ENCODE peak calls at places on chromosomes 6 and 20, in seven cellular contexts. A is transverse colon, X is HepG2, N is tibial nerve, Q is A549, M is K562, D is ovary. Z is an unnamed sample.
A peak's percentile ranks its signal among the peaks of the same experiment; 100 is the strongest.

GRCh38 chr6:139027620-139028182 is 844 bp upstream of the ABRACL start:
- DNase-seq in Q (no peak), M (no peak), X (no peak), A (peak; percentile 44), N (no peak), D (no peak), Z (no peak)

GRCh38 chr6:4853349-4853748 is 77.1 kb downstream of the CDYL start:
- DNase-seq in A (no peak), M (no peak), N (no peak), D (no peak), Q (no peak), X (no peak), Z (no peak)

GRCh38 chr6:144661101-144661806 is 376.1 kb downstream of the UTRN start:
- DNase-seq in Q (no peak), X (peak; percentile 93), D (no peak), M (no peak), N (no peak), A (peak; percentile 79), Z (no peak)

GRCh38 chr6:44266347-44266746 is 996 bp upstream of the NFKBIE start:
- DNase-seq in M (no peak), X (no peak), N (no peak), D (no peak), Q (no peak), A (no peak), Z (no peak)

GRCh38 chr6:89669002-89669401 is 30.5 kb upstream of the LYRM2 start:
- DNase-seq in N (no peak), X (no peak), D (no peak), M (no peak), A (no peak), Q (no peak), Z (no peak)

GRCh38 chr6:100171533-100172321 is 177.7 kb upstream of the MCHR2 start:
- DNase-seq in M (no peak), X (no peak), D (no peak), Q (no peak), N (no peak), A (no peak), Z (no peak)

GRCh38 chr6:89928604-89929003 is 34.3 kb downstream of the GJA10 start:
- DNase-seq in M (no peak), N (no peak), D (no peak), A (no peak), Q (no peak), X (no peak), Z (no peak)

GRCh38 chr20:17969276-17969883 is 562 bp downstream of the MGME1 start:
- DNase-seq in Q (peak; percentile 70), X (peak; percentile 67), D (no peak), M (peak; percentile 26), N (no peak), A (peak; percentile 52), Z (no peak)

GRCh38 chr6:34159844-34160243 is 14.0 kb upstream of the GRM4 start:
- DNase-seq in A (no peak), Q (no peak), D (no peak), M (no peak), N (no peak), X (no peak), Z (no peak)

GRCh38 chr20:35662541-35662940 is 2.2 kb downstream of the CPNE1 start:
- DNase-seq in A (no peak), X (no peak), D (no peak), N (no peak), M (no peak), Q (no peak), Z (no peak)

GRCh38 chr6:1378224-1379025 is 11.0 kb upstream of the FOXF2 start:
- DNase-seq in D (no peak), X (no peak), M (no peak), Q (no peak), A (no peak), N (no peak), Z (no peak)

GRCh38 chr6:99348823-99349619 is 453 bp downstream of the FAXC start:
- DNase-seq in D (peak; percentile 21), Q (no peak), N (no peak), A (no peak), M (no peak), X (no peak), Z (peak; percentile 79)

GRCh38 chr6:106547961-106548453 is 81.3 kb downstream of the RTN4IP1 start:
- DNase-seq in M (peak; percentile 15), N (no peak), Q (no peak), D (peak; percentile 29), X (peak; percentile 76), A (no peak), Z (no peak)

GRCh38 chr20:58096880-58097813 is 131.3 kb downstream of the ANKRD60 start:
- DNase-seq in A (no peak), X (no peak), N (no peak), Q (no peak), D (no peak), M (no peak), Z (no peak)

GRCh38 chr20:39195495-39196129 is 233.5 kb downstream of the DHX35 start:
- DNase-seq in D (no peak), M (peak; percentile 12), Q (no peak), A (no peak), N (no peak), X (no peak), Z (no peak)

GRCh38 chr20:31857861-31858835 is 12.2 kb downstream of the DUSP15 start:
- DNase-seq in Q (no peak), M (no peak), D (peak; percentile 9), X (no peak), A (no peak), N (no peak), Z (no peak)

GRCh38 chr6:21500894-21501293 is 92.7 kb upstream of the SOX4 start:
- DNase-seq in M (no peak), A (peak; percentile 60), D (no peak), X (no peak), Q (no peak), N (no peak), Z (no peak)

GRCh38 chr6:7332090-7332745 is 19.2 kb upstream of the SSR1 start:
- DNase-seq in X (peak; percentile 42), Q (no peak), D (no peak), N (no peak), A (no peak), M (no peak), Z (peak; percentile 33)

GRCh38 chr20:3846378-3846739 is 275 bp upstream of the MAVS start:
- DNase-seq in N (no peak), A (no peak), Q (no peak), X (no peak), D (no peak), M (no peak), Z (no peak)

GRCh38 chr6:136158398-136158797 is 91.7 kb downstream of the MTFR2 start:
- DNase-seq in N (peak; percentile 21), D (peak; percentile 74), A (no peak), Q (no peak), M (no peak), X (no peak), Z (no peak)

GRCh38 chr20:14644698-14645097 is 307.3 kb upstream of the FLRT3 start:
- DNase-seq in D (no peak), A (no peak), N (no peak), Q (no peak), M (no peak), X (no peak), Z (no peak)

DNA sequence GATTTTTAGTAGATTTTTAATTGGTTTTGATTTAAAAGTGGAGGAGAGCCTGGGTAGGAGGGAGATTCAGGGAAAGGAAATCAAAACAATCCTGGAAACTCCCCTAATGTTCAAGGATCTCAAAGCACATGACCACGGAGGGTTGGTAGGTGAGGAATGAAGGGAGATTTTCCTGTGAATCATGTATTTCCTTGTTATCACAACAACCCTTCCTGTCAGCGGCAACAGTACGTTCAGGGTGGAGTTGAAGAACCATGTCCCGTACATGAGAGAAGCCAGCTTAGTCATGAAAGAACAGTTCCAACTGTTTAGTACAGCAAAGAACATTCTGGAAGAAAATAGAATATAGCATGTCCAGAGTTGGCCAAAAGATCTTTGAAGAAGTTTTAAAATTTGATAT is 79.4 kb upstream of the SCAF8 start:
- DNase-seq in A (no peak), N (no peak), Q (peak; percentile 13), X (no peak), D (no peak), M (no peak), Z (no peak)
- TF ChIP-seq EP300 in A (no peak), N (peak; percentile 84), Q (no peak), X (no peak), D (no peak), M (no peak), Z (no peak)

DNA sequence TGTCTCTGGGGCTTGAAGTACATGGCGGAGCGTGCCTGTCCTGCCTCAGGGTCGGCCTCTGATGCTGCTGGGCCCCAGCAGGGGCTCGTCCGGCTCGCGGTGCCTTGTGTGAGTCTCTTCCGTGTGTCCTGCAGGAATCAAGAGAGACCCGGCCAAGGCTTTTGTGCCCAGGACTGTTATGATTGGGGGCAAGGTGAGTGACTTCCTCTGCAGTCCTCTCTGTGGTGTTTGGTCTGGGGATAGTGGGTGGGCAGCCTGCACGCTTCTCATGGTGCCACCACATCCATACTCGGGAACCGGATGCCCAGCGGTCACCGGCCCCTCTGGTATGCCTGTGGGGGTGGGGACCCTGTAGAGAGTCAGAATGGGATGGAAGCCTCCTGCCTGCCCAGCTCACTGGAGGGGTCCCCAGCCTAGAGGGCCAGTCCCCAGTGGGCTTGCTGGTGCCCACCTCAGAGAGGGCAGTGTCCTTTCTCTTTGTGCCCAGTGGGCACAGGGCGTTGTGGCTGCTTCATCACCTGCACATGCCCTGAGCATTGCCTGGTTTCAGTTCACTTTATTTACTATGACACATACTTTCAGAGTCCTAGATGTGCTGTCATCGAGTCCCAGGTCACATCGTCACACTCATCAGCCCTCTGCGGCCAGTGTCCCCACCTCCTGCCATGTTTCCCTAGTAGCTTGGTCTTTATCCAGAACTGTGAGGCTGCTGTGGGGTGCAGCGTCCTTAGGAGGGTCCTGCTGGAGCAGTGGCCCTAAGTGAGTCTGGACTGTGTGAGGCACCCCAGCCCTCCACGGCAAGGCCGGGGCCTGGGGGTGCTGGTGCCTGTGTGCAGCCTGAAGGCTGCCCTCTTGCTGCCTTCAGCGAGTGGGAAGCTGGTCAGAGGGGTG is 40.7 kb downstream of the PYGB start:
- DNase-seq in N (no peak), A (peak; percentile 55), D (no peak), Q (no peak), M (no peak), X (no peak), Z (peak; percentile 60)
- TF ChIP-seq EP300 in N (no peak), A (no peak), D (no peak), Q (no peak), M (no peak), X (no peak), Z (no peak)

GRCh38 chr6:129683606-129684322 is 26.2 kb downstream of the ARHGAP18 start:
- DNase-seq in N (peak; percentile 66), M (peak; percentile 91), X (peak; percentile 96), D (no peak), A (peak; percentile 81), Q (peak; percentile 78), Z (peak; percentile 90)
- TF ChIP-seq EP300 in N (peak; percentile 78), M (peak; percentile 88), X (peak; percentile 78), D (no peak), A (no peak), Q (no peak), Z (no peak)

DNA sequence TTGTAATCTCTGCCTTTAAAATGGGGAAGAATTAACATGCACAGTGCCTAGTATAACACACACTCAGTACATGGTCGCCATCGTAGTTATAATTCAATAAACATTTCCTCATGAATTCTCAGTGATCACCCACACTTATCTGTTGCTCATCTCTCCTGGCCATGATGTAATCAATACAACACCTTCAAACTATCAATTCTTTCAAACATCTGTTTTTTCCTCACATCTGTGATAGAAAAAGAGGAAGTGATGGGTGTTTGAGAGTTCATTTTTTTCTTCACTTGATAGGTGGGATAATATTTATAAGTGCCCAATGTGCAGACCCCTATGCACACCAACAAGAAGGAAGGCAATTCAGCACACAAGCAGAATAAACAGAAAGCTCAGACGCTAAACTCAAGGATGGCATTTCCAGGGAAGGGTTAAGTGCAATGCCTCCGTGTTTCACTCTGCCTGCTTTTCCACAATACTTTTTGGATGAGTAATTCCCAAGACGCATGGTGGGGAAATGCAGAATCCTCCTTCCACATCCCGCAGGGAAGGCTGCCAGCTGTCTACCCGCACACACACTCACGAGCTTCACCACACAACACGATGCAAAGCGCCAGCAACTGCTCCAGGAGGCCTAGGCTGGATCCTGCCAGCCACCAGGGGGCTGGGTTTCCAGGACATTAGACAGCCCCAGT is 100.3 kb downstream of the GMPR start:
- DNase-seq in Q (peak; percentile 51), N (peak; percentile 65), X (no peak), M (no peak), D (peak; percentile 77), A (peak; percentile 62), Z (peak; percentile 93)
- TF ChIP-seq EP300 in Q (no peak), N (peak; percentile 78), X (no peak), M (no peak), D (no peak), A (no peak), Z (peak; percentile 75)